ENCODE peak calls at places on chromosomes 16 and 17, in four cellular contexts. S is K562, C is HepG2, T is GM12878. E is an unnamed sample.

GRCh38 chr16:30927789-30928378 is 4.5 kb downstream of the FBXL19 start:
- DNase-seq in C (peak; percentile 61), T (peak; percentile 35), S (peak; percentile 70), E (peak; percentile 47)

GRCh38 chr16:50692999-50693781 is at the start of gene NOD2:
- DNase-seq in C (no peak), S (peak; percentile 41), T (no peak), E (peak; percentile 51)

GRCh38 chr16:22358000-22358399 is 16.4 kb downstream of the CDR2 start:
- DNase-seq in T (no peak), C (no peak), S (no peak), E (no peak)

GRCh38 chr16:676565-677297 is 1.3 kb downstream of the RHBDL1 start:
- DNase-seq in T (no peak), C (no peak), S (no peak), E (no peak)

GRCh38 chr17:55157165-55157564 is 107.6 kb upstream of the HLF start:
- DNase-seq in T (no peak), C (peak; percentile 48), S (no peak), E (no peak)

GRCh38 chr16:50644730-50645129 is 36.4 kb downstream of the SNX20 start:
- DNase-seq in C (no peak), T (no peak), S (no peak), E (peak; percentile 25)

GRCh38 chr17:59456923-59457615 is 108.3 kb upstream of the DHX40 start:
- DNase-seq in S (no peak), T (no peak), C (no peak), E (no peak)

GRCh38 chr16:15682105-15682570 is 32.1 kb downstream of the NDE1 start:
- DNase-seq in C (peak; percentile 89), T (no peak), S (peak; percentile 60), E (peak; percentile 64)

GRCh38 chr16:30551781-30552180 is 6.4 kb downstream of the ZNF764 start:
- DNase-seq in C (no peak), T (no peak), S (no peak), E (no peak)

GRCh38 chr16:88924834-88925539 is 52.0 kb downstream of the CBFA2T3 start:
- DNase-seq in T (no peak), S (peak; percentile 55), C (peak; percentile 70), E (peak; percentile 87)

GRCh38 chr17:66612993-66613392 is 221.9 kb upstream of the CACNG5 start:
- DNase-seq in T (no peak), S (no peak), C (no peak), E (no peak)

GRCh38 chr17:28018439-28019070 is 23.9 kb upstream of the NLK start:
- DNase-seq in S (no peak), C (no peak), T (no peak), E (peak; percentile 8)

GRCh38 chr17:19016297-19016696 is 11.7 kb upstream of the FAM83G start:
- DNase-seq in T (no peak), S (no peak), C (no peak), E (no peak)

GRCh38 chr16:22073350-22073749 is 19.0 kb upstream of the VWA3A start:
- DNase-seq in S (no peak), T (no peak), C (no peak), E (no peak)

GRCh38 chr16:84467256-84467655 is 37.2 kb downstream of the MEAK7 start:
- DNase-seq in C (no peak), T (no peak), S (no peak), E (no peak)

GRCh38 chr17:27938864-27939263 is 45.7 kb upstream of the LYRM9 start:
- DNase-seq in S (no peak), T (no peak), C (no peak), E (no peak)

GRCh38 chr16:63426275-63426870 is 1390.1 kb upstream of the CDH8 start:
- DNase-seq in T (no peak), S (no peak), C (no peak), E (no peak)

GRCh38 chr17:17129466-17129865 is 76.7 kb downstream of the PLD6 start:
- DNase-seq in T (no peak), S (no peak), C (no peak), E (no peak)

GRCh38 chr16:60091479-60091878 is 1357.4 kb upstream of the GOT2 start:
- DNase-seq in T (no peak), S (no peak), C (no peak), E (no peak)

GRCh38 chr16:81369888-81370504 is 55.2 kb downstream of the GAN start:
- DNase-seq in S (no peak), C (no peak), T (peak; percentile 24), E (no peak)

GRCh38 chr16:81371106-81371505 is 56.3 kb downstream of the GAN start:
- DNase-seq in S (no peak), C (no peak), T (no peak), E (no peak)

GRCh38 chr16:81378049-81378448 is 63.3 kb downstream of the GAN start:
- DNase-seq in S (no peak), C (no peak), T (no peak), E (no peak)

GRCh38 chr16:81376880-81377279 is 62.1 kb downstream of the GAN start:
- DNase-seq in C (no peak), T (no peak), S (no peak), E (no peak)

DNA sequence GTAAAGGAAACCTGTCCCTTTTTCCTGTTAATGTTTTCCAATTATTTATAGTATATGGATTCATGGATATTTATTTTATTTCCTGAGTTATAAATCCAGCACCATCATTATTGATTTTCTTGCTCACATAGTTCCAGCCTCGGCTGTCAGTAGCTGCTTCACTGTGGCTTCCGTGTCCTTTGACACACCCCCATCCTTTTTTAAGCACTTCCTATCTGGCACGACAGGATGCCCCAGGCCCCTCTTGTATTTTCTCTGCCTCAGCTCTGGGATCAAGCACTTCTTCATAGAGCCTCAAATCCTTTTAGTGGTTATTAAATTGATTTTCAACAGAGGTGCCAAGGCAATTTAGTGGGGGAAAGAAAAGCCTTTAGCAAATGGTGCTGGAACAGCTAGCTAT is 59.8 kb downstream of the GAN start:
- DNase-seq in T (no peak), S (no peak), C (no peak), E (no peak)
- TF ChIP-seq MYC in T (no peak), S (no peak), C (no peak), E (no peak)

GRCh38 chr17:63930951-63931575 is 1.1 kb downstream of the CD79B start:
- DNase-seq in C (no peak), S (peak; percentile 60), T (no peak), E (no peak)

GRCh38 chr17:63929860-63930766 is 2.0 kb downstream of the CD79B start:
- DNase-seq in S (no peak), T (no peak), C (no peak), E (no peak)

GRCh38 chr17:63934391-63935112 is 2.4 kb upstream of the CD79B start:
- DNase-seq in C (no peak), T (no peak), S (no peak), E (no peak)

GRCh38 chr17:63932721-63933120 is 590 bp upstream of the CD79B start:
- DNase-seq in T (no peak), S (no peak), C (no peak), E (no peak)

DNA sequence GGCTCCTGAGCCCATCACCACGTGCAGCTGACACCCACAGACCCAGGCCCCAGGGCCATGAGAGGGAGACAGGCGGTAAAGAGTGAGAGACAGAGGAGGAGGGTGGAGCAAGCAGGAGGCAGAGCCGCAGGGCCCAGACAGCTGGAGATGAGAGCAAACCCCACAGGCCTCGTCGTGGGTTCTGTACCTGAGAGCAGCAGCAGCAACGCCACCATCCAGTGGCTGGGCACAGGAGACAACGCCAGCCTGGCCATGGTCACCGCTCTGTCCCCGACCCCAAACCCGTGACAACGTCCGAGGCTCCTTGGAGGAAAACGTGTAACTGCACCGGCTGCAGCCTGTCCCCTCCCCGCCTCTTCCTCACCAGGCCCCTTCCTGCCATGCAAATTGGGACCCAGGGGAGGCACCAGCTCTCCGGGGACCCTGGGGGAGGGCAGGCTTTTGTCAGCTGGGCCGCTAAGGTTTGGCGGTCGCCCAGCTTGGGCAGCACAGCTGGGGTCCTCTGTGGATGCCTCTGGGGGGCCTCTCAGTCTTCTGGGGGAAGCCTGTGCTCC is at the start of gene CD79B:
- DNase-seq in S (no peak), C (no peak), T (no peak), E (no peak)
- TF ChIP-seq POLR2A in S (no peak), C (no peak), T (peak; percentile 88), E (no peak)

DNA sequence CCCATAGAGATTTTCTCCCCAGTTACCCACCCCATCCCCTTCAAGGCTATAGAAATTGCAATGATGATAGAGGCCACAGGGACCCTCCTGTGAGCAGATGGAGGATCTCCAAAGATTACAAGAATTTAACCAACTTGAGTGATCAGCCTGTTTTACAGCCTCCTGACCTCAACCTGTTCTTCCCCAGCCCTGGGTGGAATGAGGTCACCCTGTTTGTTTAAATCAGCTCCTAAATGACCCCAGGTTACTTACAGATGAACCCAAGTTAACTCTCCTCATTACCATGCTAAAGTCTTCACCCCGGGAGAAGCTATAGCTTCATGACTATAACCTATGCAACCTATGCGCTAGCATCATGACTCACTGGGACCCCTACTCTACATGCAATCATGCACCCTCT is 11.9 kb upstream of the SULT1A1 start:
- DNase-seq in C (no peak), T (no peak), S (no peak), E (no peak)
- TF ChIP-seq BHLHE40 in C (no peak), T (no peak), S (no peak), E (no peak)

DNA sequence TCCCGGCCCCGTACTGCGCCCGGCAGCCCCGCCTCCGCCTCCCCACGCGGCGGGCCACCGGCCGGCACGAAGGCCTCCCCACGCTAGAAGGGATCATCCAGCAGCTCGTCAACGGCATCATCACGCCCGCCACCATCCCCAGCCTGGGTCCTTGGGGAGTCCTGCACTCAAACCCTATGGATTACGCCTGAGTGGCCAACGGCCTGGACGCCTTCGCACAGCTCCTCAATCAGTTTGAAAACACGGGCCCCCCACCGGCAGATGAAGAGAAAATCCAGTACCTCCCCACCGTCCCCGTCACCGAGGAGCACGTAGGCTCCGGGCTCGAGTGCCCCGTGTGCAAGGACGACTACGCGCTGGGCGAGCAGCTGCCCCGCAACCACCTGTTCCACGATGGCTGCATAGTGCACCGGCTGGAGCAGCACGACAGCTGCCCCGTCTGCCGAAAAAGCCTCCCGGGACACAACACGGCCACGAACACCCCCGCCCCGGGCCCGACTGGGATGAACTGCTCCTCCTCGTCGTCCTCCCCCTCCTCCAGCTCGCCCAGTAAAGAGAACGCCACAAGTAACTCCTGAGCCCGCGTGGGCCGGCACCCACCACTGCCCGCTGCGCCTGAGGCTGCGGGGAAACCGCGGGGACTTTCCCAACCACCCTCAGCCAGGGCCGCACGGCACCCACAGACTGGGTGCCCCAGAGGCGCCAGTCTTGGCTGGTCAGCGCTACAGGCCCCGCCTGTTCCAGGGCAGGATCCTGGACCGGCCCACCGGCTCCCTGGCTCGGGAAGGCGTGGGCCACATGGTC is 39.0 kb upstream of the AKAP1 start:
- DNase-seq in S (no peak), C (no peak), T (no peak), E (no peak)
- TF ChIP-seq MYC in S (no peak), C (no peak), T (no peak), E (no peak)

GRCh38 chr16:67158637-67159600 is 790 bp downstream of the TRADD start:
- DNase-seq in C (peak; percentile 48), S (peak; percentile 57), T (peak; percentile 71), E (peak; percentile 52)
- TF ChIP-seq POLR2A in C (no peak), S (no peak), T (peak; percentile 6), E (no peak)

GRCh38 chr17:35734396-35734795 is 3.0 kb downstream of the RASL10B start:
- DNase-seq in C (no peak), S (no peak), T (no peak), E (no peak)
- TF ChIP-seq BHLHE40 in C (no peak), S (no peak), T (no peak), E (no peak)

GRCh38 chr16:86854895-86855294 is 276.5 kb downstream of the FOXL1 start:
- DNase-seq in S (no peak), C (no peak), T (no peak), E (peak; percentile 39)
- TF ChIP-seq MYC in S (no peak), C (no peak), T (no peak), E (no peak)

E was measured in A549.